ENCODE peak calls at places on chromosomes 1 and 21, in six cellular contexts. N, Z, D, Q, S and U are unnamed samples.

GRCh38 chr1:50976890-50977574 is 7.0 kb downstream of the CDKN2C start:
- DNase-seq in Z (no peak), N (peak; percentile 69), Q (peak; percentile 52), S (peak; percentile 50), D (peak; percentile 35), U (peak; percentile 27)

GRCh38 chr1:61504840-61505239 is 220.1 kb downstream of the TM2D1 start:
- DNase-seq in D (no peak), Z (no peak), Q (peak; percentile 61), S (no peak), N (no peak), U (peak; percentile 24)

GRCh38 chr1:185158806-185159205 is 1.8 kb downstream of the SWT1 start:
- DNase-seq in Z (no peak), D (no peak), S (no peak), N (no peak), Q (no peak), U (no peak)

GRCh38 chr1:10302416-10302815 is 92.0 kb downstream of the KIF1B start:
- DNase-seq in S (peak; percentile 14), Q (no peak), Z (no peak), D (no peak), N (no peak), U (no peak)

GRCh38 chr21:33301632-33302002 is 23.2 kb upstream of the IFNAR1 start:
- DNase-seq in N (no peak), D (no peak), Q (no peak), S (no peak), Z (no peak), U (no peak)

GRCh38 chr1:111448482-111448917 is 556 bp downstream of the WDR77 start:
- DNase-seq in N (no peak), Q (peak; percentile 38), D (no peak), S (no peak), Z (no peak), U (no peak)

GRCh38 chr1:198267921-198268320 is 111.1 kb downstream of the NEK7 start:
- DNase-seq in S (no peak), N (no peak), Z (no peak), D (no peak), Q (peak; percentile 91), U (peak; percentile 50)

GRCh38 chr1:41371630-41372599 is 10.7 kb downstream of the FOXO6 start:
- DNase-seq in S (peak; percentile 97), N (no peak), D (peak; percentile 38), Z (no peak), Q (no peak), U (no peak)

GRCh38 chr1:155978325-155978972 is at the start of gene ARHGEF2:
- DNase-seq in N (peak; percentile 92), Q (peak; percentile 76), Z (peak; percentile 54), D (peak; percentile 90), S (peak; percentile 97), U (no peak)

GRCh38 chr21:33383056-33383888 is 19.9 kb upstream of the IFNGR2 start:
- DNase-seq in S (peak; percentile 20), N (peak; percentile 71), D (peak; percentile 71), Z (no peak), Q (peak; percentile 83), U (peak; percentile 52)

GRCh38 chr1:160544647-160545046 is 21.6 kb upstream of the SLAMF6 start:
- DNase-seq in S (peak; percentile 39), N (no peak), Q (no peak), D (no peak), Z (no peak), U (peak; percentile 9)

GRCh38 chr1:100585774-100586173 is 47.8 kb downstream of the GPR88 start:
- DNase-seq in S (no peak), Q (peak; percentile 91), N (no peak), Z (no peak), D (no peak), U (peak; percentile 56)

GRCh38 chr1:1123581-1124507 is 8.0 kb upstream of the C1orf159 start:
- DNase-seq in D (no peak), Q (peak; percentile 8), Z (no peak), N (no peak), S (no peak), U (peak; percentile 61)

GRCh38 chr1:94698759-94699502 is 121.2 kb upstream of the SLC44A3 start:
- DNase-seq in S (no peak), D (no peak), Z (no peak), N (no peak), Q (peak; percentile 90), U (peak; percentile 84)

GRCh38 chr1:87872692-87873091 is 544.0 kb downstream of the LMO4 start:
- DNase-seq in Q (no peak), S (no peak), D (no peak), Z (no peak), N (no peak), U (no peak)

GRCh38 chr1:47703981-47704596 is 266.2 kb downstream of the FOXD2 start:
- DNase-seq in S (no peak), D (peak; percentile 24), Q (peak; percentile 48), Z (no peak), N (no peak), U (peak; percentile 37)

GRCh38 chr1:2516946-2517345 is 9.4 kb downstream of the PANK4 start:
- DNase-seq in Q (no peak), Z (no peak), S (no peak), D (no peak), N (no peak), U (no peak)

GRCh38 chr21:37220433-37220980 is 46.6 kb downstream of the VPS26C start:
- DNase-seq in N (no peak), D (no peak), Z (no peak), S (peak; percentile 66), Q (peak; percentile 51), U (peak; percentile 27)

GRCh38 chr1:40692429-40692905 is 963 bp downstream of the NFYC start:
- DNase-seq in N (no peak), D (no peak), S (peak; percentile 63), Z (no peak), Q (peak; percentile 22), U (peak; percentile 19)

GRCh38 chr1:29825941-29826415 is 589.7 kb downstream of the PTPRU start:
- DNase-seq in S (no peak), N (no peak), Z (no peak), Q (no peak), D (no peak), U (no peak)

GRCh38 chr1:201891451-201892045 is 2.9 kb downstream of the SHISA4 start:
- DNase-seq in Q (no peak), Z (no peak), S (no peak), N (no peak), D (peak; percentile 19), U (no peak)

GRCh38 chr1:25018878-25019277 is 88.8 kb upstream of the RUNX3 start:
- DNase-seq in D (no peak), N (no peak), S (no peak), Q (no peak), Z (no peak), U (no peak)

GRCh38 chr1:46679789-46680573 is 8.3 kb downstream of the TEX38 start:
- DNase-seq in N (no peak), Z (no peak), D (no peak), S (no peak), Q (no peak), U (no peak)

GRCh38 chr1:15426492-15427279 is 11.6 kb upstream of the CTRC start:
- DNase-seq in S (no peak), Z (no peak), D (no peak), N (no peak), Q (peak; percentile 69), U (no peak)
- TF ChIP-seq CTCF in S (peak; percentile 1), Z (no peak), D (no peak), N (no peak), Q (peak; percentile 28), U (no peak)

DNA sequence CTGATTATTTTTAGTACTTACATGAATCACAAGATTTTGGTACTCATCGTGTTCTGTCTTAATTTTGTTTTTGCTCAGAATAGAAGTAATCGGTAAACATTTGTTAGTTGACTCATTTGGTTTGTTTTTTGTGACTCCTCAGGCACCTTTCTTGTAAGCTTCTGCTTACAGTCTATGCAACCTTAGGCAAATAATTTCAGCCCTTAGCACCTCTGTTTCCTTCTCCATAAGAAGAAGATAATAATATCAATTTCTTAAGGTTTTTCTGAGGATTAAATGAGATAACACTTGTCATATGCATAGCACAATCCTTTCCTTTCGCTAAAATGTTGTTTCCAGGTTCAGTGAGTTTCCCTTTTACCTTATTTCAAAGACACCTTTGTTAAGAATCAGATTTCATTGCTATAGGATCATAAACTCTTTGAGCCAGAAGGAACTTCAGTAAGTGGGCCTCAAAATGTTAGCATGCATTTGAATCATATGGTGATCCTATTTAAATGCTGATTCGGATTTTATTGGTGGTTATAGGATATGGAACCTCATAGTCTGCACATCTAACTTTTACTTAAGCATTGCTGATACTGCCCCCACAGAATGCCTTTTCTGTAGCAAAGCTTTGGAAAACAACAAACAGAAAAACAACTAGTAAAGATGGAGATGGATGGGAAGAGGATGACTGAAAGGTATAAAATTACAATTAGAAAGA is 272.7 kb upstream of the CACYBP start:
- DNase-seq in N (no peak), Q (no peak), Z (no peak), D (no peak), S (no peak), U (no peak)
- TF ChIP-seq CTCF in N (no peak), Q (no peak), Z (peak; percentile 1), D (no peak), S (no peak), U (peak; percentile 46)

GRCh38 chr1:93433407-93433961 is 14.4 kb upstream of the FNBP1L start:
- DNase-seq in N (no peak), Z (no peak), S (peak; percentile 51), D (no peak), Q (no peak), U (no peak)
- TF ChIP-seq CTCF in N (no peak), Z (no peak), S (peak; percentile 29), D (no peak), Q (no peak), U (peak; percentile 43)

GRCh38 chr1:227928811-227929375 is 18.8 kb downstream of the WNT9A start:
- DNase-seq in Z (no peak), D (no peak), Q (no peak), N (no peak), S (no peak), U (no peak)
- TF ChIP-seq CTCF in Z (no peak), D (no peak), Q (no peak), N (no peak), S (no peak), U (no peak)